ENCODE peak calls at places on chromosome 17, in seven cellular contexts. Y is GM19239; N is NCI-H1105; G is nephron progenitor cell; E is activated T-helper 1 cell treated with anti-CD3 and anti-CD28 coated beads, Interleukin-12 subunit alpha, Interleukin-12 subunit beta, Interleukin-2, Interleukin-4 antibody, amounts not matched to agents 30 ng/mL and 10 ng/mL and 1 ng/mL, durations not matched to agents 14 hours and 24 hours and 36 hours; V is GM12865; Q is anterior cingulate cortex. J is an unnamed sample.

GRCh38 chr17:40113961-40114272 is 7.9 kb upstream of the MSL1 start:
- DNase-seq in V (no peak), N (no peak), E (no peak), G (no peak), Y (no peak), Q (no peak), J (no peak)

GRCh38 chr17:63928172-63928666 is 3.9 kb downstream of the CD79B start:
- DNase-seq in Y (no peak), Q (no peak), V (no peak), E (no peak), N (no peak), G (no peak), J (no peak)

GRCh38 chr17:77189148-77189547 is 48.4 kb downstream of the SEC14L1 start:
- DNase-seq in Q (no peak), V (peak; percentile 81), E (peak; percentile 46), Y (peak; percentile 41), G (no peak), N (no peak), J (peak; percentile 65)

GRCh38 chr17:43003542-43004172 is 2.9 kb upstream of the IFI35 start:
- DNase-seq in Y (no peak), E (no peak), V (no peak), G (no peak), N (no peak), Q (no peak), J (no peak)

GRCh38 chr17:65797809-65798208 is 236.4 kb upstream of the AXIN2 start:
- DNase-seq in E (no peak), N (no peak), Q (no peak), G (peak; percentile 15), Y (no peak), V (peak; percentile 21), J (no peak)

GRCh38 chr17:35568561-35568960 is 7.9 kb upstream of the SLFN14 start:
- DNase-seq in V (peak; percentile 50), N (no peak), Q (no peak), G (no peak), Y (no peak), E (no peak), J (no peak)

GRCh38 chr17:29579866-29580771 is 9.3 kb downstream of the GIT1 start:
- DNase-seq in Y (peak; percentile 98), V (peak; percentile 91), Q (no peak), N (peak; percentile 53), G (peak; percentile 79), E (peak; percentile 79), J (peak; percentile 84)

GRCh38 chr17:34892864-34893263 is 68.4 kb downstream of the CCT6B start:
- DNase-seq in N (peak; percentile 12), Q (peak; percentile 19), G (peak; percentile 59), V (peak; percentile 5), E (no peak), Y (no peak), J (no peak)

GRCh38 chr17:56928586-56928985 is 14.7 kb upstream of the TRIM25 start:
- DNase-seq in E (no peak), G (no peak), Y (no peak), Q (no peak), V (no peak), N (no peak), J (no peak)

GRCh38 chr17:40316571-40317344 is 7.8 kb downstream of the RARA start:
- DNase-seq in Y (no peak), E (no peak), G (peak; percentile 70), Q (no peak), N (no peak), V (no peak), J (no peak)

GRCh38 chr17:65472602-65473001 is 88.8 kb downstream of the AXIN2 start:
- DNase-seq in Q (no peak), N (no peak), G (no peak), V (no peak), E (no peak), Y (no peak), J (no peak)

GRCh38 chr17:39927101-39927927 is at the start of the genes LRRC3C and ORMDL3:
- DNase-seq in N (peak; percentile 82), Y (peak; percentile 90), Q (peak; percentile 94), G (peak; percentile 95), V (peak; percentile 94), E (peak; percentile 91), J (peak; percentile 88)

GRCh38 chr17:29645516-29646051 is 22.9 kb upstream of the CORO6 start:
- DNase-seq in Y (no peak), Q (no peak), N (no peak), E (no peak), V (no peak), G (no peak), J (no peak)

GRCh38 chr17:78785011-78785662 is 3.1 kb upstream of the CYTH1 start:
- DNase-seq in V (no peak), N (no peak), E (no peak), Q (no peak), Y (no peak), G (no peak), J (no peak)

GRCh38 chr17:56834380-56835258 is 668 bp downstream of the DGKE start:
- DNase-seq in Y (peak; percentile 27), E (peak; percentile 65), Q (peak; percentile 68), N (peak; percentile 46), V (peak; percentile 90), G (peak; percentile 64), J (peak; percentile 54)

GRCh38 chr17:18951941-18952842 is at the start of gene SLC5A10:
- DNase-seq in V (no peak), N (no peak), G (no peak), Q (no peak), Y (no peak), E (no peak), J (no peak)

GRCh38 chr17:66525338-66525737 is 222.9 kb downstream of the PRKCA start:
- DNase-seq in N (no peak), E (no peak), Q (no peak), G (no peak), Y (no peak), V (no peak), J (no peak)

GRCh38 chr17:21129023-21129681 is 2.4 kb downstream of the DHRS7B start:
- DNase-seq in Y (no peak), N (peak; percentile 11), G (no peak), E (no peak), Q (no peak), V (no peak), J (no peak)

GRCh38 chr17:40480501-40481003 is 20.9 kb downstream of the TNS4 start:
- DNase-seq in Y (no peak), Q (no peak), E (peak; percentile 76), V (peak; percentile 37), N (no peak), G (no peak), J (peak; percentile 53)

GRCh38 chr17:29671661-29672060 is 48.9 kb upstream of the CORO6 start:
- DNase-seq in Y (no peak), V (no peak), E (no peak), G (no peak), Q (no peak), N (no peak), J (no peak)

GRCh38 chr17:73787721-73788051 is 143.4 kb upstream of the SDK2 start:
- DNase-seq in E (no peak), Q (no peak), N (no peak), Y (no peak), G (no peak), V (no peak), J (no peak)

GRCh38 chr17:61251939-61252865 is 147.4 kb upstream of the TBX2 start:
- DNase-seq in V (peak; percentile 41), G (no peak), Y (peak; percentile 18), E (no peak), Q (peak; percentile 11), N (no peak), J (peak; percentile 27)

GRCh38 chr17:73705594-73705993 is 61.3 kb upstream of the SDK2 start:
- DNase-seq in Y (no peak), G (no peak), E (no peak), Q (no peak), N (no peak), V (no peak), J (no peak)

GRCh38 chr17:63035271-63035670 is 69.2 kb downstream of the TANC2 start:
- DNase-seq in V (no peak), E (no peak), N (no peak), Q (no peak), Y (no peak), G (no peak), J (no peak)

GRCh38 chr17:62565817-62566216 is 61.7 kb upstream of the MRC2 start:
- DNase-seq in V (no peak), N (no peak), E (no peak), G (no peak), Q (no peak), Y (no peak), J (no peak)

GRCh38 chr17:67212231-67212630 is 32.8 kb downstream of the HELZ start:
- DNase-seq in Q (no peak), N (no peak), Y (no peak), V (no peak), E (no peak), G (no peak), J (no peak)

GRCh38 chr17:82913304-82914043 is 73.7 kb upstream of the ZNF750 start:
- DNase-seq in G (no peak), Y (no peak), N (no peak), E (no peak), V (no peak), Q (no peak), J (no peak)

GRCh38 chr17:31803494-31804213 is 55.4 kb downstream of the COPRS start:
- DNase-seq in G (no peak), V (no peak), N (no peak), Y (no peak), Q (no peak), E (no peak), J (no peak)